ENCODE peak calls at places on chromosome 21, in seven cellular contexts. One of them, this sample, is unnamed.

GRCh38 chr21:16330340-16331319 is 600.8 kb downstream of the USP25 start:
- DNase-seq in transverse colon: no peak
- DNase-seq in tibial nerve: peak
- DNase-seq in ovary: no peak
- DNase-seq in NB4: peak
- DNase-seq in IMR-90: peak
- DNase-seq in Peyer's patch: no peak
- DNase-seq in this sample: no peak

GRCh38 chr21:45332981-45333582 is 45.4 kb upstream of the POFUT2 start:
- DNase-seq in transverse colon: no peak
- DNase-seq in tibial nerve: no peak
- DNase-seq in ovary: peak
- DNase-seq in NB4: no peak
- DNase-seq in IMR-90: no peak
- DNase-seq in Peyer's patch: peak
- DNase-seq in this sample: no peak

GRCh38 chr21:36918291-36918690 is 48.2 kb downstream of the HLCS start:
- DNase-seq in transverse colon: no peak
- DNase-seq in tibial nerve: no peak
- DNase-seq in ovary: no peak
- DNase-seq in NB4: no peak
- DNase-seq in IMR-90: peak
- DNase-seq in Peyer's patch: no peak
- DNase-seq in this sample: no peak

GRCh38 chr21:18368193-18368592 is 35.4 kb downstream of the TMPRSS15 start:
- DNase-seq in transverse colon: no peak
- DNase-seq in tibial nerve: no peak
- DNase-seq in ovary: no peak
- DNase-seq in NB4: peak
- DNase-seq in IMR-90: no peak
- DNase-seq in Peyer's patch: no peak
- DNase-seq in this sample: no peak

GRCh38 chr21:14526199-14526598 is 19.9 kb downstream of the SAMSN1 start:
- DNase-seq in transverse colon: no peak
- DNase-seq in tibial nerve: no peak
- DNase-seq in ovary: no peak
- DNase-seq in NB4: peak
- DNase-seq in IMR-90: no peak
- DNase-seq in Peyer's patch: no peak
- DNase-seq in this sample: no peak

GRCh38 chr21:16522512-16522911 is 792.7 kb downstream of the USP25 start:
- DNase-seq in transverse colon: no peak
- DNase-seq in tibial nerve: no peak
- DNase-seq in ovary: no peak
- DNase-seq in NB4: no peak
- DNase-seq in IMR-90: peak
- DNase-seq in Peyer's patch: no peak
- DNase-seq in this sample: no peak

GRCh38 chr21:20790113-20790512 is 208.1 kb upstream of the NCAM2 start:
- DNase-seq in transverse colon: no peak
- DNase-seq in tibial nerve: no peak
- DNase-seq in ovary: no peak
- DNase-seq in NB4: no peak
- DNase-seq in IMR-90: no peak
- DNase-seq in Peyer's patch: no peak
- DNase-seq in this sample: no peak

GRCh38 chr21:28239345-28239744 is 753.3 kb downstream of the LTN1 start:
- DNase-seq in transverse colon: no peak
- DNase-seq in tibial nerve: no peak
- DNase-seq in ovary: no peak
- DNase-seq in NB4: no peak
- DNase-seq in IMR-90: no peak
- DNase-seq in Peyer's patch: no peak
- DNase-seq in this sample: no peak

GRCh38 chr21:45433301-45433700 is 28.3 kb downstream of the COL18A1 start:
- DNase-seq in transverse colon: no peak
- DNase-seq in tibial nerve: no peak
- DNase-seq in ovary: no peak
- DNase-seq in NB4: no peak
- DNase-seq in IMR-90: no peak
- DNase-seq in Peyer's patch: no peak
- DNase-seq in this sample: no peak

GRCh38 chr21:37130971-37131370 is 57.9 kb downstream of the TTC3 start:
- DNase-seq in transverse colon: no peak
- DNase-seq in tibial nerve: no peak
- DNase-seq in ovary: no peak
- DNase-seq in NB4: no peak
- DNase-seq in IMR-90: peak
- DNase-seq in Peyer's patch: no peak
- DNase-seq in this sample: no peak

GRCh38 chr21:42556960-42557359 is 43.3 kb downstream of the SLC37A1 start:
- DNase-seq in transverse colon: peak
- DNase-seq in tibial nerve: no peak
- DNase-seq in ovary: no peak
- DNase-seq in NB4: no peak
- DNase-seq in IMR-90: no peak
- DNase-seq in Peyer's patch: no peak
- DNase-seq in this sample: peak

GRCh38 chr21:16551101-16551695 is 821.4 kb downstream of the USP25 start:
- DNase-seq in transverse colon: no peak
- DNase-seq in tibial nerve: no peak
- DNase-seq in ovary: no peak
- DNase-seq in NB4: no peak
- DNase-seq in IMR-90: no peak
- DNase-seq in Peyer's patch: no peak
- DNase-seq in this sample: no peak

GRCh38 chr21:30194701-30195299 is 21.1 kb downstream of the CLDN8 start:
- DNase-seq in transverse colon: no peak
- DNase-seq in tibial nerve: no peak
- DNase-seq in ovary: no peak
- DNase-seq in NB4: peak
- DNase-seq in IMR-90: no peak
- DNase-seq in Peyer's patch: no peak
- DNase-seq in this sample: no peak

GRCh38 chr21:30354308-30355005 is 6.1 kb upstream of the KRTAP23-1 start:
- DNase-seq in transverse colon: no peak
- DNase-seq in tibial nerve: no peak
- DNase-seq in ovary: no peak
- DNase-seq in NB4: no peak
- DNase-seq in IMR-90: no peak
- DNase-seq in Peyer's patch: no peak
- DNase-seq in this sample: no peak

GRCh38 chr21:16082038-16082816 is 352.4 kb downstream of the USP25 start:
- DNase-seq in transverse colon: no peak
- DNase-seq in tibial nerve: no peak
- DNase-seq in ovary: no peak
- DNase-seq in NB4: peak
- DNase-seq in IMR-90: peak
- DNase-seq in Peyer's patch: no peak
- DNase-seq in this sample: no peak

GRCh38 chr21:32131164-32131563 is 147.7 kb downstream of the MIS18A start:
- DNase-seq in transverse colon: no peak
- DNase-seq in tibial nerve: no peak
- DNase-seq in ovary: no peak
- DNase-seq in NB4: no peak
- DNase-seq in IMR-90: no peak
- DNase-seq in Peyer's patch: no peak
- DNase-seq in this sample: no peak

GRCh38 chr21:33266784-33267135 is 593 bp downstream of the IL10RB start:
- DNase-seq in transverse colon: peak
- DNase-seq in tibial nerve: no peak
- DNase-seq in ovary: peak
- DNase-seq in NB4: no peak
- DNase-seq in IMR-90: no peak
- DNase-seq in Peyer's patch: peak
- DNase-seq in this sample: no peak

GRCh38 chr21:33265664-33266049 is 510 bp upstream of the IL10RB start:
- DNase-seq in transverse colon: peak
- DNase-seq in tibial nerve: peak
- DNase-seq in ovary: no peak
- DNase-seq in NB4: peak
- DNase-seq in IMR-90: peak
- DNase-seq in Peyer's patch: no peak
- DNase-seq in this sample: peak

GRCh38 chr21:33264561-33264960 is 1.6 kb upstream of the IL10RB start:
- DNase-seq in transverse colon: no peak
- DNase-seq in tibial nerve: no peak
- DNase-seq in ovary: no peak
- DNase-seq in NB4: no peak
- DNase-seq in IMR-90: no peak
- DNase-seq in Peyer's patch: no peak
- DNase-seq in this sample: no peak

GRCh38 chr21:33267250-33267649 is 1.1 kb downstream of the IL10RB start:
- DNase-seq in transverse colon: no peak
- DNase-seq in tibial nerve: no peak
- DNase-seq in ovary: no peak
- DNase-seq in NB4: no peak
- DNase-seq in IMR-90: no peak
- DNase-seq in Peyer's patch: no peak
- DNase-seq in this sample: no peak

DNA sequence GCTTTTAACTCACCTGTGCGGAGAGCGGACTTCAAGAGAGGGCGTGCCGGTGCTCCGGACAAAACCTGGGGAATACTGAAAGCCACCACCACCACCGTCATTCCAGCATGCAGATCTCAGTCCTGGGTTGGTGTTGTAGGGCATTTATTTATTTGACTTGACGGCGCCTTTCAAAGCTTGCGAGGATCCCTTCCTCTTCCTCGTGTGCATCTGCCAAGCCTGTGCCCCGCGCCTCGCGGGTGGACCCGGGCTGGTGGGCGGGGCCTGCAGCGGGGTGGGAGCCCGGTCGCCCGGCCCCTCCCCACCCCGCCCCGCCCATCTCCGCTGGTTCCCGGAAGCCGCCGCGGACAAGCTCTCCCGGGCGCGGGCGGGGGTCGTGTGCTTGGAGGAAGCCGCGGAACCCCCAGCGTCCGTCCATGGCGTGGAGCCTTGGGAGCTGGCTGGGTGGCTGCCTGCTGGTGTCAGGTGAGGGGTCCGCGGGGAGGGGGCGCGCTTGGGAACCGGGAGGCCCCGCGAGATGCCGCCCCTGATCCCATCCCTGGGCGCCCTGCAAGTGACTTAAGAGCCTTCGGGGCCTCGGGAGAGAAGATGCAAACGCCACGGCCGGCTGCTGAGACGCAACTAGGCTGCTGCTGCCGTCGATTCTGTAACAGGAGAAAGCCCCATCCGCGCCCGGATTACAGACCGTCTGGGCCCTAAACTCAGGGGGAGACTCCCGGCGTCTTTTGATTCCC is at the start of gene IL10RB:
- DNase-seq in transverse colon: peak
- DNase-seq in tibial nerve: peak
- DNase-seq in ovary: peak
- DNase-seq in NB4: peak
- DNase-seq in IMR-90: peak
- DNase-seq in Peyer's patch: peak
- DNase-seq in this sample: peak
- TF ChIP-seq POLR2A in transverse colon: peak
- TF ChIP-seq POLR2A in tibial nerve: peak
- TF ChIP-seq POLR2A in ovary: peak
- TF ChIP-seq POLR2A in NB4: peak
- TF ChIP-seq POLR2A in IMR-90: peak
- TF ChIP-seq POLR2A in Peyer's patch: peak
- TF ChIP-seq POLR2A in this sample: peak

GRCh38 chr21:33309778-33310177 is 15.0 kb upstream of the IFNAR1 start:
- DNase-seq in transverse colon: no peak
- DNase-seq in tibial nerve: no peak
- DNase-seq in ovary: no peak
- DNase-seq in NB4: no peak
- DNase-seq in IMR-90: no peak
- DNase-seq in Peyer's patch: no peak
- DNase-seq in this sample: no peak

GRCh38 chr21:33305344-33305671 is 19.5 kb upstream of the IFNAR1 start:
- DNase-seq in transverse colon: no peak
- DNase-seq in tibial nerve: no peak
- DNase-seq in ovary: no peak
- DNase-seq in NB4: no peak
- DNase-seq in IMR-90: no peak
- DNase-seq in Peyer's patch: no peak
- DNase-seq in this sample: no peak

GRCh38 chr21:33313183-33313582 is 11.6 kb upstream of the IFNAR1 start:
- DNase-seq in transverse colon: no peak
- DNase-seq in tibial nerve: no peak
- DNase-seq in ovary: no peak
- DNase-seq in NB4: no peak
- DNase-seq in IMR-90: no peak
- DNase-seq in Peyer's patch: no peak
- DNase-seq in this sample: no peak

GRCh38 chr21:33313611-33314010 is 11.2 kb upstream of the IFNAR1 start:
- DNase-seq in transverse colon: no peak
- DNase-seq in tibial nerve: no peak
- DNase-seq in ovary: no peak
- DNase-seq in NB4: no peak
- DNase-seq in IMR-90: no peak
- DNase-seq in Peyer's patch: no peak
- DNase-seq in this sample: no peak

GRCh38 chr21:33308586-33309490 is 15.9 kb upstream of the IFNAR1 start:
- DNase-seq in transverse colon: peak
- DNase-seq in tibial nerve: no peak
- DNase-seq in ovary: no peak
- DNase-seq in NB4: peak
- DNase-seq in IMR-90: peak
- DNase-seq in Peyer's patch: no peak
- DNase-seq in this sample: no peak
- TF ChIP-seq CTCF in transverse colon: no peak
- TF ChIP-seq CTCF in tibial nerve: no peak
- TF ChIP-seq CTCF in ovary: no peak
- TF ChIP-seq CTCF in NB4: no peak
- TF ChIP-seq CTCF in IMR-90: no peak
- TF ChIP-seq CTCF in Peyer's patch: no peak
- TF ChIP-seq CTCF in this sample: no peak

DNA sequence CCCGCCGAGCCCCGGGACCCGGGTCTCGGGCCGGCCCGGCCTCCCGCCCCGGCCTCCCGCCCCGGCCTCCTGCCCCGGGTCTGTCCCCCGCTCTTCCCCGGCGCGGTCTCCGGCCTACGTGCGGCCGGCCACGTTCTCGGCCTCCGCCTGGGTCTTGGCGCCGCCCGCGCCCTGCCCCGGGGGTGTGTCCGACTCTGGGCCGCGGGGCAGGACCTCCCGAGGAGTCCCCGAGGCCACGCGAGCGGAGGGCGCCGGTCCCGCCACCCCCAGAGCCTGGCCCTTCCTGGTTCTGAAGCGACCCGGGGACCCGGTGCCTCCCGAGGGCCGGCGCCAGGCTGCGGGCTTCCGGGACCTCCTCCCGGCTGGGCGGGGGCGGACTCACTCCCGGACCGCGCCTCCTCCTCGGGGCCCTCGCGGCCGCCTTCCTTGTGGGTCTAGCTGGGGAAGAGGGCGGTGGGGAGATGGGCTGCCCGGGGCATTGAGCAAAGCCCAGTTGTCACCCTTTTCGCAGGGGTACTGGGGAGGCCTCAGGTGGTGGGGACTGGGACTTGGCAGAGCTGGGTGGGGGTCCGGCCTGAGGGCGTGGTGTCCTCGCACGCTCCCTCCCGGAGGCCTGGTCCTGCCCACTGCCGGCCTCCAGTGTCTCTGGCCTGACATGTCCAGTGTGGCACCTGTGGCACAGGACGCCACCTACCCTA is 558 bp downstream of the PFKL start:
- DNase-seq in transverse colon: peak
- DNase-seq in tibial nerve: peak
- DNase-seq in ovary: peak
- DNase-seq in NB4: peak
- DNase-seq in IMR-90: peak
- DNase-seq in Peyer's patch: peak
- DNase-seq in this sample: peak
- TF ChIP-seq POLR2A in transverse colon: peak
- TF ChIP-seq POLR2A in tibial nerve: no peak
- TF ChIP-seq POLR2A in ovary: no peak
- TF ChIP-seq POLR2A in NB4: no peak
- TF ChIP-seq POLR2A in IMR-90: peak
- TF ChIP-seq POLR2A in Peyer's patch: peak
- TF ChIP-seq POLR2A in this sample: no peak

GRCh38 chr21:41045534-41046268 is 122.3 kb upstream of the BACE2 start:
- DNase-seq in transverse colon: no peak
- DNase-seq in tibial nerve: no peak
- DNase-seq in ovary: no peak
- DNase-seq in NB4: peak
- DNase-seq in IMR-90: no peak
- DNase-seq in Peyer's patch: no peak
- DNase-seq in this sample: no peak
- TF ChIP-seq CTCF in transverse colon: no peak
- TF ChIP-seq CTCF in tibial nerve: no peak
- TF ChIP-seq CTCF in ovary: no peak
- TF ChIP-seq CTCF in NB4: peak
- TF ChIP-seq CTCF in IMR-90: no peak
- TF ChIP-seq CTCF in Peyer's patch: no peak
- TF ChIP-seq CTCF in this sample: peak

This sample was measured in heart left ventricle.